ENCODE peak calls at places on chromosomes 2 and 18, in ten cellular contexts. J is lower lobe of right lung; M is fibroblast of lung; C is pancreas; Q is germinal center; P is non-pigmented ciliary epithelial cell; W is CD8-positive, alpha-beta memory T cell; L is SJSA1; U is left cardiac atrium; H is T-cell. I is an unnamed sample.
A peak's percentile ranks its signal among the peaks of the same experiment; 100 is the strongest.

GRCh38 chr2:149278146-149278878 is 52.1 kb upstream of the LYPD6 start:
- DNase-seq in U (no peak), J (no peak), C (no peak), P (no peak), Q (no peak), L (no peak), H (no peak), M (no peak), W (no peak), I (no peak)

GRCh38 chr2:210965472-210965871 is 409.1 kb downstream of the CPS1 start:
- DNase-seq in U (no peak), C (no peak), L (no peak), W (no peak), H (no peak), J (no peak), M (peak; percentile 7), P (no peak), Q (no peak), I (no peak)

GRCh38 chr2:201707753-201708152 is 9.3 kb upstream of the MPP4 start:
- DNase-seq in P (no peak), Q (no peak), C (no peak), W (no peak), L (peak; percentile 10), J (no peak), H (no peak), U (no peak), M (peak; percentile 62), I (no peak)

GRCh38 chr2:100692381-100692780 is 127.6 kb upstream of the NPAS2 start:
- DNase-seq in P (no peak), M (no peak), W (no peak), Q (no peak), H (no peak), J (no peak), U (no peak), C (no peak), L (no peak), I (no peak)

GRCh38 chr2:182559623-182560022 is 132.8 kb upstream of the PDE1A start:
- DNase-seq in H (no peak), J (no peak), Q (no peak), C (no peak), U (no peak), M (peak; percentile 33), P (no peak), L (no peak), W (no peak), I (no peak)

GRCh38 chr2:23425886-23426283 is 40.9 kb downstream of the KLHL29 start:
- DNase-seq in Q (no peak), L (no peak), M (peak; percentile 46), U (no peak), J (no peak), H (no peak), W (no peak), C (no peak), P (no peak), I (no peak)

GRCh38 chr2:236617796-236618195 is 48.2 kb downstream of the ACKR3 start:
- DNase-seq in L (no peak), P (no peak), H (no peak), Q (no peak), W (no peak), U (no peak), J (no peak), C (no peak), M (no peak), I (no peak)

GRCh38 chr2:46014911-46015654 is 282.1 kb upstream of the EPAS1 start:
- DNase-seq in L (peak; percentile 84), M (peak; percentile 57), W (no peak), C (no peak), Q (no peak), J (no peak), H (no peak), U (no peak), P (no peak), I (no peak)

GRCh38 chr2:45288532-45288931 is 279.3 kb upstream of the SIX2 start:
- DNase-seq in Q (no peak), C (no peak), J (no peak), P (no peak), W (no peak), M (peak; percentile 53), U (no peak), H (no peak), L (no peak), I (no peak)

GRCh38 chr2:45380131-45380836 is 230.8 kb downstream of the SRBD1 start:
- DNase-seq in J (no peak), H (no peak), U (no peak), L (peak; percentile 3), Q (no peak), P (no peak), M (peak; percentile 44), W (no peak), C (no peak), I (no peak)

GRCh38 chr2:46067501-46068292 is 229.5 kb upstream of the EPAS1 start:
- DNase-seq in J (no peak), L (peak; percentile 97), Q (no peak), C (no peak), U (no peak), H (no peak), W (no peak), M (peak; percentile 99), P (peak; percentile 100), I (no peak)

GRCh38 chr2:213229814-213230213 is 54.5 kb upstream of the SPAG16 start:
- DNase-seq in Q (no peak), M (peak; percentile 86), H (no peak), U (no peak), P (peak; percentile 90), J (no peak), L (peak; percentile 63), W (no peak), C (no peak), I (no peak)

GRCh38 chr2:43185146-43185545 is 41.3 kb downstream of the ZFP36L2 start:
- DNase-seq in U (no peak), C (no peak), Q (no peak), L (no peak), H (no peak), W (no peak), P (no peak), M (peak; percentile 32), J (no peak), I (no peak)

GRCh38 chr2:195533771-195534642 is 123.0 kb upstream of the SLC39A10 start:
- DNase-seq in U (peak; percentile 81), H (no peak), W (peak; percentile 28), C (no peak), J (no peak), M (peak; percentile 96), L (peak; percentile 59), P (peak; percentile 88), Q (no peak), I (peak; percentile 64)

GRCh38 chr18:74604366-74604765 is 6.7 kb downstream of the ZNF407 start:
- DNase-seq in L (peak; percentile 81), H (no peak), C (no peak), W (no peak), P (no peak), M (no peak), U (no peak), J (no peak), Q (no peak), I (no peak)

GRCh38 chr18:38932752-38933151 is 1367.2 kb upstream of the CELF4 start:
- DNase-seq in W (no peak), H (no peak), M (no peak), J (no peak), U (no peak), Q (no peak), L (no peak), C (no peak), P (no peak), I (no peak)

GRCh38 chr2:44010266-44010665 is 14.5 kb upstream of the LRPPRC start:
- DNase-seq in C (no peak), W (no peak), L (no peak), P (no peak), Q (no peak), U (no peak), M (peak; percentile 11), J (no peak), H (no peak), I (no peak)

GRCh38 chr2:241722896-241723454 is 11.5 kb upstream of the D2HGDH start:
- DNase-seq in C (no peak), W (no peak), H (no peak), P (no peak), M (no peak), L (no peak), J (no peak), U (no peak), Q (no peak), I (no peak)